ENCODE peak calls at places on chromosomes 13 and 19, in eight cellular contexts. One of them, this sample, is unnamed.
A peak's percentile ranks its signal among the peaks of the same experiment; 100 is the strongest.

GRCh38 chr13:98482476-98483444 is 94.1 kb downstream of the STK24 start:
- DNase-seq in stimulated activated CD4-positive, alpha-beta T cell treated with anti-CD3 and anti-CD28 coated beads, Interleukin-4, amount 100 ng/mL, for 48 hours: no peak
- DNase-seq in HTR-8/SVneo: no peak
- DNase-seq in GM04504: peak; percentile 66
- DNase-seq in left colon: peak; percentile 75
- DNase-seq in MCF 10A: peak; percentile 79
- DNase-seq in IMR-90: peak; percentile 74
- DNase-seq in activated CD8-positive, alpha-beta T cell treated with anti-CD3 and anti-CD28 coated beads for 36 hours: peak; percentile 60
- DNase-seq in this sample: peak; percentile 17

GRCh38 chr13:29937836-29938235 is 87.4 kb upstream of the UBL3 start:
- DNase-seq in stimulated activated CD4-positive, alpha-beta T cell treated with anti-CD3 and anti-CD28 coated beads, Interleukin-4, amount 100 ng/mL, for 48 hours: no peak
- DNase-seq in HTR-8/SVneo: no peak
- DNase-seq in GM04504: no peak
- DNase-seq in left colon: no peak
- DNase-seq in MCF 10A: no peak
- DNase-seq in IMR-90: no peak
- DNase-seq in activated CD8-positive, alpha-beta T cell treated with anti-CD3 and anti-CD28 coated beads for 36 hours: peak; percentile 57
- DNase-seq in this sample: no peak

GRCh38 chr19:2561895-2562294 is 86.0 kb downstream of the GADD45B start:
- DNase-seq in stimulated activated CD4-positive, alpha-beta T cell treated with anti-CD3 and anti-CD28 coated beads, Interleukin-4, amount 100 ng/mL, for 48 hours: peak; percentile 52
- DNase-seq in HTR-8/SVneo: no peak
- DNase-seq in GM04504: no peak
- DNase-seq in left colon: no peak
- DNase-seq in MCF 10A: peak; percentile 23
- DNase-seq in IMR-90: no peak
- DNase-seq in activated CD8-positive, alpha-beta T cell treated with anti-CD3 and anti-CD28 coated beads for 36 hours: peak; percentile 97
- DNase-seq in this sample: peak; percentile 64

GRCh38 chr19:19123386-19123785 is 14.9 kb downstream of the TMEM161A start:
- DNase-seq in stimulated activated CD4-positive, alpha-beta T cell treated with anti-CD3 and anti-CD28 coated beads, Interleukin-4, amount 100 ng/mL, for 48 hours: no peak
- DNase-seq in HTR-8/SVneo: no peak
- DNase-seq in GM04504: no peak
- DNase-seq in left colon: no peak
- DNase-seq in MCF 10A: no peak
- DNase-seq in IMR-90: no peak
- DNase-seq in activated CD8-positive, alpha-beta T cell treated with anti-CD3 and anti-CD28 coated beads for 36 hours: no peak
- DNase-seq in this sample: no peak

GRCh38 chr19:925087-925911 is 536 bp upstream of the ARID3A start:
- DNase-seq in stimulated activated CD4-positive, alpha-beta T cell treated with anti-CD3 and anti-CD28 coated beads, Interleukin-4, amount 100 ng/mL, for 48 hours: peak; percentile 67
- DNase-seq in HTR-8/SVneo: peak; percentile 78
- DNase-seq in GM04504: peak; percentile 63
- DNase-seq in left colon: peak; percentile 71
- DNase-seq in MCF 10A: peak; percentile 81
- DNase-seq in IMR-90: peak; percentile 82
- DNase-seq in activated CD8-positive, alpha-beta T cell treated with anti-CD3 and anti-CD28 coated beads for 36 hours: peak; percentile 84
- DNase-seq in this sample: peak; percentile 90

GRCh38 chr19:40611096-40611495 is 9.9 kb downstream of the LTBP4 start:
- DNase-seq in stimulated activated CD4-positive, alpha-beta T cell treated with anti-CD3 and anti-CD28 coated beads, Interleukin-4, amount 100 ng/mL, for 48 hours: no peak
- DNase-seq in HTR-8/SVneo: no peak
- DNase-seq in GM04504: no peak
- DNase-seq in left colon: peak; percentile 64
- DNase-seq in MCF 10A: peak; percentile 43
- DNase-seq in IMR-90: no peak
- DNase-seq in activated CD8-positive, alpha-beta T cell treated with anti-CD3 and anti-CD28 coated beads for 36 hours: no peak
- DNase-seq in this sample: peak; percentile 74

GRCh38 chr13:35760678-35761308 is 284.3 kb upstream of the MAB21L1 start:
- DNase-seq in stimulated activated CD4-positive, alpha-beta T cell treated with anti-CD3 and anti-CD28 coated beads, Interleukin-4, amount 100 ng/mL, for 48 hours: no peak
- DNase-seq in HTR-8/SVneo: no peak
- DNase-seq in GM04504: no peak
- DNase-seq in left colon: no peak
- DNase-seq in MCF 10A: no peak
- DNase-seq in IMR-90: no peak
- DNase-seq in activated CD8-positive, alpha-beta T cell treated with anti-CD3 and anti-CD28 coated beads for 36 hours: no peak
- DNase-seq in this sample: no peak

GRCh38 chr19:39805120-39805519 is 26.5 kb downstream of the LEUTX start:
- DNase-seq in stimulated activated CD4-positive, alpha-beta T cell treated with anti-CD3 and anti-CD28 coated beads, Interleukin-4, amount 100 ng/mL, for 48 hours: no peak
- DNase-seq in HTR-8/SVneo: no peak
- DNase-seq in GM04504: no peak
- DNase-seq in left colon: no peak
- DNase-seq in MCF 10A: no peak
- DNase-seq in IMR-90: peak; percentile 15
- DNase-seq in activated CD8-positive, alpha-beta T cell treated with anti-CD3 and anti-CD28 coated beads for 36 hours: no peak
- DNase-seq in this sample: no peak

GRCh38 chr13:45674908-45675307 is 27.2 kb upstream of the CBY2 start:
- DNase-seq in stimulated activated CD4-positive, alpha-beta T cell treated with anti-CD3 and anti-CD28 coated beads, Interleukin-4, amount 100 ng/mL, for 48 hours: no peak
- DNase-seq in HTR-8/SVneo: peak; percentile 66
- DNase-seq in GM04504: peak; percentile 60
- DNase-seq in left colon: no peak
- DNase-seq in MCF 10A: peak; percentile 92
- DNase-seq in IMR-90: peak; percentile 52
- DNase-seq in activated CD8-positive, alpha-beta T cell treated with anti-CD3 and anti-CD28 coated beads for 36 hours: no peak
- DNase-seq in this sample: no peak

GRCh38 chr13:24995225-24995804 is 100.6 kb upstream of the PABPC3 start:
- DNase-seq in stimulated activated CD4-positive, alpha-beta T cell treated with anti-CD3 and anti-CD28 coated beads, Interleukin-4, amount 100 ng/mL, for 48 hours: peak; percentile 47
- DNase-seq in HTR-8/SVneo: peak; percentile 37
- DNase-seq in GM04504: peak; percentile 60
- DNase-seq in left colon: peak; percentile 43
- DNase-seq in MCF 10A: peak; percentile 88
- DNase-seq in IMR-90: peak; percentile 82
- DNase-seq in activated CD8-positive, alpha-beta T cell treated with anti-CD3 and anti-CD28 coated beads for 36 hours: peak; percentile 76
- DNase-seq in this sample: no peak

GRCh38 chr19:56105090-56105701 is 15.9 kb downstream of the ZNF787 start:
- DNase-seq in stimulated activated CD4-positive, alpha-beta T cell treated with anti-CD3 and anti-CD28 coated beads, Interleukin-4, amount 100 ng/mL, for 48 hours: peak; percentile 31
- DNase-seq in HTR-8/SVneo: no peak
- DNase-seq in GM04504: no peak
- DNase-seq in left colon: peak; percentile 90
- DNase-seq in MCF 10A: peak; percentile 77
- DNase-seq in IMR-90: peak; percentile 33
- DNase-seq in activated CD8-positive, alpha-beta T cell treated with anti-CD3 and anti-CD28 coated beads for 36 hours: peak; percentile 58
- DNase-seq in this sample: peak; percentile 76

GRCh38 chr13:41465215-41465907 is 8.0 kb downstream of the RGCC start:
- DNase-seq in stimulated activated CD4-positive, alpha-beta T cell treated with anti-CD3 and anti-CD28 coated beads, Interleukin-4, amount 100 ng/mL, for 48 hours: peak; percentile 86
- DNase-seq in HTR-8/SVneo: no peak
- DNase-seq in GM04504: peak; percentile 44
- DNase-seq in left colon: peak; percentile 63
- DNase-seq in MCF 10A: peak; percentile 21
- DNase-seq in IMR-90: peak; percentile 94
- DNase-seq in activated CD8-positive, alpha-beta T cell treated with anti-CD3 and anti-CD28 coated beads for 36 hours: peak; percentile 97
- DNase-seq in this sample: peak; percentile 92

GRCh38 chr13:99281811-99282263 is 23.7 kb upstream of the GPR18 start:
- DNase-seq in stimulated activated CD4-positive, alpha-beta T cell treated with anti-CD3 and anti-CD28 coated beads, Interleukin-4, amount 100 ng/mL, for 48 hours: no peak
- DNase-seq in HTR-8/SVneo: no peak
- DNase-seq in GM04504: peak; percentile 21
- DNase-seq in left colon: peak; percentile 49
- DNase-seq in MCF 10A: peak; percentile 48
- DNase-seq in IMR-90: no peak
- DNase-seq in activated CD8-positive, alpha-beta T cell treated with anti-CD3 and anti-CD28 coated beads for 36 hours: peak; percentile 73
- DNase-seq in this sample: peak; percentile 77

GRCh38 chr13:73549717-73550116 is 490.9 kb downstream of the KLF5 start:
- DNase-seq in stimulated activated CD4-positive, alpha-beta T cell treated with anti-CD3 and anti-CD28 coated beads, Interleukin-4, amount 100 ng/mL, for 48 hours: no peak
- DNase-seq in HTR-8/SVneo: no peak
- DNase-seq in GM04504: no peak
- DNase-seq in left colon: no peak
- DNase-seq in MCF 10A: no peak
- DNase-seq in IMR-90: no peak
- DNase-seq in activated CD8-positive, alpha-beta T cell treated with anti-CD3 and anti-CD28 coated beads for 36 hours: no peak
- DNase-seq in this sample: no peak

GRCh38 chr19:16394681-16395375 is 70.2 kb downstream of the KLF2 start:
- DNase-seq in stimulated activated CD4-positive, alpha-beta T cell treated with anti-CD3 and anti-CD28 coated beads, Interleukin-4, amount 100 ng/mL, for 48 hours: no peak
- DNase-seq in HTR-8/SVneo: no peak
- DNase-seq in GM04504: no peak
- DNase-seq in left colon: no peak
- DNase-seq in MCF 10A: no peak
- DNase-seq in IMR-90: peak; percentile 23
- DNase-seq in activated CD8-positive, alpha-beta T cell treated with anti-CD3 and anti-CD28 coated beads for 36 hours: no peak
- DNase-seq in this sample: peak; percentile 13

GRCh38 chr13:64755961-64756360 is 2474.2 kb downstream of the PCDH9 start:
- DNase-seq in stimulated activated CD4-positive, alpha-beta T cell treated with anti-CD3 and anti-CD28 coated beads, Interleukin-4, amount 100 ng/mL, for 48 hours: no peak
- DNase-seq in HTR-8/SVneo: no peak
- DNase-seq in GM04504: no peak
- DNase-seq in left colon: no peak
- DNase-seq in MCF 10A: no peak
- DNase-seq in IMR-90: no peak
- DNase-seq in activated CD8-positive, alpha-beta T cell treated with anti-CD3 and anti-CD28 coated beads for 36 hours: no peak
- DNase-seq in this sample: no peak

GRCh38 chr19:46487802-46488445 is 7.7 kb downstream of the PNMA8B start:
- DNase-seq in stimulated activated CD4-positive, alpha-beta T cell treated with anti-CD3 and anti-CD28 coated beads, Interleukin-4, amount 100 ng/mL, for 48 hours: peak; percentile 68
- DNase-seq in HTR-8/SVneo: peak; percentile 83
- DNase-seq in GM04504: peak; percentile 40
- DNase-seq in left colon: no peak
- DNase-seq in MCF 10A: peak; percentile 74
- DNase-seq in IMR-90: peak; percentile 63
- DNase-seq in activated CD8-positive, alpha-beta T cell treated with anti-CD3 and anti-CD28 coated beads for 36 hours: peak; percentile 83
- DNase-seq in this sample: peak; percentile 87

This sample was measured in Peyer's patch.